ENCODE peak calls at places on chromosomes 5 and 9, in four cellular contexts. J is testis, Z is NCI-H1092 treated with DMSO at 0.1 percent for 48 hours, S is right atrium auricular region. Y is an unnamed sample.
A peak's percentile ranks its signal among the peaks of the same experiment; 100 is the strongest.

GRCh38 chr9:13088734-13089427 is 190.6 kb downstream of the MPDZ start:
- DNase-seq in J (peak; percentile 44), Z (peak; percentile 95), S (no peak), Y (no peak)

GRCh38 chr5:79436224-79436623 is 77.7 kb downstream of the HOMER1 start:
- DNase-seq in J (no peak), Z (no peak), S (no peak), Y (no peak)

GRCh38 chr9:38360880-38361836 is 31.3 kb upstream of the ALDH1B1 start:
- DNase-seq in J (no peak), Z (peak; percentile 14), S (no peak), Y (no peak)

GRCh38 chr5:34789021-34789531 is 49.9 kb upstream of the TTC23L start:
- DNase-seq in J (peak; percentile 27), Z (no peak), S (no peak), Y (peak; percentile 88)

GRCh38 chr9:129835860-129836223 is 584 bp downstream of the USP20 start:
- DNase-seq in J (no peak), Z (no peak), S (no peak), Y (no peak)

GRCh38 chr5:168951341-168951740 is 349.6 kb downstream of the SLIT3 start:
- DNase-seq in J (no peak), Z (no peak), S (no peak), Y (no peak)

GRCh38 chr5:7991125-7991821 is 122.3 kb downstream of the MTRR start:
- DNase-seq in J (no peak), Z (no peak), S (no peak), Y (no peak)

GRCh38 chr5:170151105-170151831 is 45.6 kb downstream of the FOXI1 start:
- DNase-seq in J (peak; percentile 55), Z (no peak), S (peak; percentile 72), Y (peak; percentile 92)

GRCh38 chr5:110054240-110054639 is 364.5 kb downstream of the MAN2A1 start:
- DNase-seq in J (peak; percentile 19), Z (peak; percentile 5), S (no peak), Y (peak; percentile 18)

GRCh38 chr9:72477862-72478564 is 43.4 kb upstream of the TMC1 start:
- DNase-seq in J (no peak), Z (no peak), S (no peak), Y (no peak)

GRCh38 chr5:149526855-149527590 is 24.2 kb downstream of the CSNK1A1 start:
- DNase-seq in J (no peak), Z (no peak), S (no peak), Y (peak; percentile 34)

GRCh38 chr9:122379340-122379739 is 8.5 kb downstream of the PTGS1 start:
- DNase-seq in J (no peak), Z (no peak), S (no peak), Y (no peak)

GRCh38 chr5:69213513-69214215 is 21.0 kb upstream of the CDK7 start:
- DNase-seq in J (no peak), Z (no peak), S (no peak), Y (peak; percentile 41)

GRCh38 chr9:31790720-31791119 is 593.7 kb upstream of the ACO1 start:
- DNase-seq in J (no peak), Z (no peak), S (no peak), Y (no peak)

GRCh38 chr5:177089146-177089545 is 2.4 kb downstream of the FGFR4 start:
- DNase-seq in J (peak; percentile 52), Z (no peak), S (peak; percentile 66), Y (no peak)

GRCh38 chr5:175201393-175201792 is 242.6 kb downstream of the DRD1 start:
- DNase-seq in J (no peak), Z (no peak), S (no peak), Y (no peak)

GRCh38 chr5:140073296-140073695 is 30.2 kb upstream of the NRG2 start:
- DNase-seq in J (no peak), Z (no peak), S (no peak), Y (no peak)

GRCh38 chr9:112224401-112225289 is 49.5 kb upstream of the SUSD1 start:
- DNase-seq in J (no peak), Z (no peak), S (no peak), Y (no peak)

GRCh38 chr9:124251188-124251587 is 6.6 kb upstream of the NEK6 start:
- DNase-seq in J (no peak), Z (no peak), S (no peak), Y (no peak)

GRCh38 chr5:119951330-119951934 is 322.1 kb downstream of the FAM170A start:
- DNase-seq in J (no peak), Z (no peak), S (no peak), Y (no peak)

GRCh38 chr9:112334319-112334828 is 955 bp upstream of the PTBP3 start:
- DNase-seq in J (peak; percentile 59), Z (no peak), S (no peak), Y (peak; percentile 16)

GRCh38 chr5:169742773-169743296 is 105.8 kb downstream of the DOCK2 start:
- DNase-seq in J (peak; percentile 70), Z (no peak), S (no peak), Y (peak; percentile 29)

GRCh38 chr5:139650031-139650688 is 2.0 kb downstream of the CXXC5 start:
- DNase-seq in J (no peak), Z (no peak), S (no peak), Y (no peak)

GRCh38 chr5:180860273-180860886 is 696 bp downstream of the ZFP62 start:
- DNase-seq in J (no peak), Z (peak; percentile 52), S (no peak), Y (no peak)

GRCh38 chr5:5025774-5026406 is 114.2 kb upstream of the ADAMTS16 start:
- DNase-seq in J (no peak), Z (no peak), S (no peak), Y (no peak)

GRCh38 chr5:72141440-72142271 is 34.4 kb downstream of the MAP1B start:
- DNase-seq in J (peak; percentile 68), Z (no peak), S (no peak), Y (peak; percentile 69)